ENCODE peak calls at places on chromosomes 11 and 22, in eight cellular contexts. V, E, L, W, J, M, P and F are unnamed samples.

GRCh38 chr22:20191000-20191515 is 40.2 kb upstream of the CCDC188 start:
- DNase-seq in M (no peak), E (no peak), P (no peak), L (no peak), W (no peak), V (no peak), J (no peak), F (no peak)

GRCh38 chr11:105000167-105000566 is 22.8 kb downstream of the CASP5 start:
- DNase-seq in P (no peak), V (peak), M (peak), E (peak), J (no peak), L (no peak), W (no peak), F (no peak)

GRCh38 chr11:70763606-70764005 is 365.3 kb downstream of the CTTN start:
- DNase-seq in L (no peak), M (no peak), E (peak), W (no peak), J (no peak), P (no peak), V (no peak), F (no peak)

GRCh38 chr22:24200616-24201212 is 19.4 kb downstream of the SUSD2 start:
- DNase-seq in V (no peak), M (peak), J (no peak), E (peak), P (no peak), W (no peak), L (no peak), F (no peak)

GRCh38 chr22:32448980-32449379 is 15.3 kb downstream of the BPIFC start:
- DNase-seq in P (no peak), J (no peak), M (no peak), E (no peak), W (no peak), V (no peak), L (no peak), F (no peak)

GRCh38 chr22:48899523-48900326 is 927.9 kb downstream of the BRD1 start:
- DNase-seq in L (no peak), W (no peak), M (no peak), V (no peak), E (no peak), J (no peak), P (peak), F (peak)

GRCh38 chr11:14075118-14075601 is 112.6 kb downstream of the SPON1 start:
- DNase-seq in J (peak), L (no peak), M (no peak), V (no peak), P (no peak), W (no peak), E (peak), F (no peak)

GRCh38 chr22:19085233-19086043 is 36.8 kb downstream of the DGCR2 start:
- DNase-seq in M (peak), V (peak), E (peak), P (peak), L (no peak), W (peak), J (no peak), F (no peak)

GRCh38 chr11:7687386-7687785 is 14.1 kb upstream of the CYB5R2 start:
- DNase-seq in W (no peak), L (no peak), V (no peak), J (no peak), E (no peak), P (no peak), M (no peak), F (no peak)

GRCh38 chr11:118609380-118610219 is 2.2 kb downstream of the PHLDB1 start:
- DNase-seq in W (no peak), L (no peak), J (peak), E (no peak), V (peak), M (peak), P (peak), F (no peak)

GRCh38 chr11:80844110-80844509 is 1403.3 kb upstream of the TENM4 start:
- DNase-seq in P (no peak), E (no peak), L (no peak), M (no peak), V (no peak), J (no peak), W (no peak), F (no peak)

GRCh38 chr11:112292785-112293407 is 32.2 kb upstream of the PLET1 start:
- DNase-seq in E (peak), W (peak), V (no peak), P (peak), L (peak), J (no peak), M (peak), F (no peak)

GRCh38 chr11:13668957-13669521 is 571 bp downstream of the FAR1 start:
- DNase-seq in V (peak), M (peak), E (peak), P (peak), L (peak), W (peak), J (peak), F (peak)

GRCh38 chr11:10204021-10204420 is 90.0 kb downstream of the SBF2 start:
- DNase-seq in M (no peak), J (no peak), W (no peak), V (no peak), E (no peak), L (no peak), P (no peak), F (no peak)

GRCh38 chr11:65781152-65781961 is 581 bp upstream of the AP5B1 start:
- DNase-seq in J (no peak), P (no peak), M (peak), W (no peak), V (no peak), E (no peak), L (no peak), F (no peak)

GRCh38 chr11:114348200-114349191 is 51.8 kb downstream of the C11orf71 start:
- DNase-seq in L (peak), V (peak), E (peak), M (peak), W (peak), P (no peak), J (peak), F (no peak)

GRCh38 chr11:12087075-12087775 is 23.2 kb upstream of the MICAL2 start:
- DNase-seq in J (peak), V (peak), L (no peak), M (peak), W (peak), E (peak), P (no peak), F (no peak)

GRCh38 chr11:2812371-2812991 is 73.1 kb downstream of the CDKN1C start:
- DNase-seq in E (no peak), L (no peak), W (peak), J (peak), V (no peak), M (peak), P (peak), F (no peak)

GRCh38 chr11:58579192-58580129 is 598 bp downstream of the ZFP91 start:
- DNase-seq in E (peak), V (peak), W (peak), L (peak), M (peak), J (peak), P (peak), F (peak)

GRCh38 chr11:123018702-123019101 is 37.1 kb upstream of the BSX start:
- DNase-seq in J (no peak), V (no peak), P (no peak), L (no peak), M (peak), W (no peak), E (no peak), F (no peak)

GRCh38 chr11:123211981-123212380 is 16.9 kb upstream of the CLMP start:
- DNase-seq in V (no peak), M (no peak), E (no peak), W (no peak), J (no peak), L (no peak), P (no peak), F (no peak)

GRCh38 chr22:48436201-48436931 is 1391.3 kb downstream of the BRD1 start:
- DNase-seq in E (no peak), W (no peak), V (no peak), M (no peak), J (no peak), P (no peak), L (no peak), F (no peak)

GRCh38 chr22:41979423-41980250 is 10.4 kb downstream of the SEPTIN3 start:
- DNase-seq in W (no peak), L (no peak), E (no peak), J (no peak), M (no peak), P (no peak), V (peak), F (no peak)

GRCh38 chr11:35511666-35512065 is 13.8 kb downstream of the PAMR1 start:
- DNase-seq in W (no peak), L (no peak), E (peak), J (no peak), V (no peak), P (no peak), M (no peak), F (no peak)

GRCh38 chr11:65204646-65205601 is 23.2 kb downstream of the CAPN1 start:
- DNase-seq in W (peak), P (no peak), L (peak), E (peak), V (peak), M (peak), J (peak), F (no peak)

GRCh38 chr22:22374579-22374978 is 130.0 kb downstream of the VPREB1 start:
- DNase-seq in L (no peak), E (no peak), J (no peak), M (no peak), P (no peak), V (no peak), W (no peak), F (no peak)

GRCh38 chr11:86442420-86442819 is 67.7 kb downstream of the CCDC81 start:
- DNase-seq in E (peak), V (no peak), P (no peak), W (no peak), J (peak), L (no peak), M (peak), F (no peak)

GRCh38 chr11:7869467-7869866 is 61.6 kb downstream of the OR10A6 start:
- DNase-seq in W (no peak), M (peak), V (no peak), L (no peak), J (no peak), E (peak), P (no peak), F (no peak)

GRCh38 chr22:49302530-49302929 is 525.1 kb downstream of the BRD1 start:
- DNase-seq in J (no peak), M (no peak), V (no peak), E (no peak), L (no peak), W (no peak), P (peak), F (peak)

GRCh38 chr11:129249351-129249750 is 57.2 kb upstream of the ARHGAP32 start:
- DNase-seq in M (no peak), L (no peak), V (no peak), W (no peak), J (no peak), E (peak), P (no peak), F (no peak)

GRCh38 chr11:1460396-1460795 is 26.2 kb downstream of the MOB2 start:
- DNase-seq in L (no peak), E (no peak), P (no peak), V (no peak), M (no peak), J (no peak), W (no peak), F (no peak)

GRCh38 chr11:77879218-77879617 is 58.3 kb downstream of the AAMDC start:
- DNase-seq in J (no peak), W (peak), P (peak), M (no peak), L (no peak), E (no peak), V (peak), F (no peak)

GRCh38 chr22:44363214-44363979 is 50.6 kb upstream of the SHISAL1 start:
- DNase-seq in E (peak), J (no peak), W (no peak), P (peak), V (no peak), M (peak), L (no peak), F (peak)

GRCh38 chr11:102267602-102268001 is 49.7 kb upstream of the BIRC3 start:
- DNase-seq in J (no peak), E (peak), M (peak), P (no peak), V (no peak), L (no peak), W (no peak), F (no peak)

GRCh38 chr22:47847281-47847890 is 1084.9 kb downstream of the TBC1D22A start:
- DNase-seq in E (no peak), J (no peak), L (no peak), P (peak), W (no peak), M (no peak), V (no peak), F (no peak)

GRCh38 chr22:26658161-26658560 is 773 bp downstream of the MIAT start:
- DNase-seq in W (no peak), M (no peak), J (no peak), L (no peak), P (no peak), E (no peak), V (no peak), F (no peak)

GRCh38 chr11:61736310-61736709 is 16.1 kb upstream of the MYRF start:
- DNase-seq in E (peak), J (no peak), M (no peak), P (no peak), W (no peak), L (no peak), V (no peak), F (no peak)

GRCh38 chr11:2755071-2755470 is 55.3 kb upstream of the KCNQ1OT1 start:
- DNase-seq in W (no peak), V (no peak), L (no peak), J (no peak), E (no peak), P (no peak), M (no peak), F (no peak)

GRCh38 chr22:38953577-38954413 is 3.6 kb upstream of the APOBEC3A start:
- DNase-seq in P (no peak), W (peak), E (no peak), L (no peak), V (peak), M (no peak), J (peak), F (no peak)

GRCh38 chr11:117090111-117090706 is 8.0 kb downstream of the SIK3 start:
- DNase-seq in L (no peak), E (no peak), W (no peak), J (no peak), P (no peak), M (no peak), V (no peak), F (no peak)